ENCODE peak calls at places on chromosomes 6 and 20, in five cellular contexts. One of them, this sample, is unnamed.

GRCh38 chr20:4451487-4451886 is 270.2 kb upstream of the PRND start:
- DNase-seq in activated naive CD8-positive, alpha-beta T cell treated with anti-CD3 and anti-CD28 coated beads for 36 hours: no peak
- DNase-seq in NCI-H1417: no peak
- DNase-seq in BE2C: no peak
- DNase-seq in NCI-H1694 treated with DMSO at 0.1 percent for 48 hours: no peak
- DNase-seq in this sample: no peak

GRCh38 chr6:75526502-75527127 is 33.0 kb upstream of the FILIP1 start:
- DNase-seq in NCI-H1694 treated with DMSO at 0.1 percent for 48 hours: peak
- DNase-seq in NCI-H1417: peak
- DNase-seq in BE2C: peak
- DNase-seq in activated naive CD8-positive, alpha-beta T cell treated with anti-CD3 and anti-CD28 coated beads for 36 hours: peak
- DNase-seq in this sample: peak

GRCh38 chr6:123913858-123914257 is 110.2 kb downstream of the NKAIN2 start:
- DNase-seq in activated naive CD8-positive, alpha-beta T cell treated with anti-CD3 and anti-CD28 coated beads for 36 hours: no peak
- DNase-seq in NCI-H1417: no peak
- DNase-seq in NCI-H1694 treated with DMSO at 0.1 percent for 48 hours: no peak
- DNase-seq in BE2C: no peak
- DNase-seq in this sample: no peak

GRCh38 chr6:149302723-149303122 is 14.8 kb upstream of the TAB2 start:
- DNase-seq in BE2C: no peak
- DNase-seq in activated naive CD8-positive, alpha-beta T cell treated with anti-CD3 and anti-CD28 coated beads for 36 hours: no peak
- DNase-seq in NCI-H1417: no peak
- DNase-seq in NCI-H1694 treated with DMSO at 0.1 percent for 48 hours: no peak
- DNase-seq in this sample: no peak

GRCh38 chr20:32991386-32991785 is 12.8 kb downstream of the SUN5 start:
- DNase-seq in NCI-H1417: no peak
- DNase-seq in NCI-H1694 treated with DMSO at 0.1 percent for 48 hours: no peak
- DNase-seq in BE2C: no peak
- DNase-seq in activated naive CD8-positive, alpha-beta T cell treated with anti-CD3 and anti-CD28 coated beads for 36 hours: no peak
- DNase-seq in this sample: no peak

GRCh38 chr6:140434761-140435160 is 1060.3 kb upstream of the CITED2 start:
- DNase-seq in NCI-H1694 treated with DMSO at 0.1 percent for 48 hours: no peak
- DNase-seq in activated naive CD8-positive, alpha-beta T cell treated with anti-CD3 and anti-CD28 coated beads for 36 hours: no peak
- DNase-seq in BE2C: no peak
- DNase-seq in NCI-H1417: no peak
- DNase-seq in this sample: no peak

GRCh38 chr6:42450314-42451145 is 1.2 kb downstream of the TRERF1 start:
- DNase-seq in activated naive CD8-positive, alpha-beta T cell treated with anti-CD3 and anti-CD28 coated beads for 36 hours: peak
- DNase-seq in BE2C: peak
- DNase-seq in NCI-H1417: peak
- DNase-seq in NCI-H1694 treated with DMSO at 0.1 percent for 48 hours: no peak
- DNase-seq in this sample: peak

GRCh38 chr6:71478834-71479541 is 190.4 kb downstream of the OGFRL1 start:
- DNase-seq in NCI-H1417: no peak
- DNase-seq in activated naive CD8-positive, alpha-beta T cell treated with anti-CD3 and anti-CD28 coated beads for 36 hours: no peak
- DNase-seq in BE2C: no peak
- DNase-seq in NCI-H1694 treated with DMSO at 0.1 percent for 48 hours: no peak
- DNase-seq in this sample: peak

GRCh38 chr6:107120404-107120803 is 5.1 kb upstream of the BEND3 start:
- DNase-seq in NCI-H1417: no peak
- DNase-seq in BE2C: no peak
- DNase-seq in activated naive CD8-positive, alpha-beta T cell treated with anti-CD3 and anti-CD28 coated beads for 36 hours: no peak
- DNase-seq in NCI-H1694 treated with DMSO at 0.1 percent for 48 hours: no peak
- DNase-seq in this sample: no peak

GRCh38 chr6:119110601-119111548 is 32.4 kb upstream of the FAM184A start:
- DNase-seq in NCI-H1417: peak
- DNase-seq in NCI-H1694 treated with DMSO at 0.1 percent for 48 hours: peak
- DNase-seq in activated naive CD8-positive, alpha-beta T cell treated with anti-CD3 and anti-CD28 coated beads for 36 hours: peak
- DNase-seq in BE2C: peak
- DNase-seq in this sample: peak

GRCh38 chr20:10430000-10430466 is 4.0 kb downstream of the MKKS start:
- DNase-seq in BE2C: no peak
- DNase-seq in activated naive CD8-positive, alpha-beta T cell treated with anti-CD3 and anti-CD28 coated beads for 36 hours: no peak
- DNase-seq in NCI-H1694 treated with DMSO at 0.1 percent for 48 hours: no peak
- DNase-seq in NCI-H1417: no peak
- DNase-seq in this sample: peak

GRCh38 chr20:37956099-37956498 is 53.2 kb downstream of the VSTM2L start:
- DNase-seq in NCI-H1694 treated with DMSO at 0.1 percent for 48 hours: peak
- DNase-seq in NCI-H1417: no peak
- DNase-seq in activated naive CD8-positive, alpha-beta T cell treated with anti-CD3 and anti-CD28 coated beads for 36 hours: no peak
- DNase-seq in BE2C: no peak
- DNase-seq in this sample: no peak

GRCh38 chr6:32153252-32153834 is 598 bp upstream of the PPT2 start:
- DNase-seq in NCI-H1694 treated with DMSO at 0.1 percent for 48 hours: no peak
- DNase-seq in BE2C: peak
- DNase-seq in NCI-H1417: peak
- DNase-seq in activated naive CD8-positive, alpha-beta T cell treated with anti-CD3 and anti-CD28 coated beads for 36 hours: peak
- DNase-seq in this sample: no peak

GRCh38 chr20:64069614-64070243 is 6.7 kb downstream of the TCEA2 start:
- DNase-seq in BE2C: peak
- DNase-seq in NCI-H1694 treated with DMSO at 0.1 percent for 48 hours: no peak
- DNase-seq in NCI-H1417: no peak
- DNase-seq in activated naive CD8-positive, alpha-beta T cell treated with anti-CD3 and anti-CD28 coated beads for 36 hours: no peak
- DNase-seq in this sample: no peak

GRCh38 chr6:166470029-166470862 is 87.5 kb upstream of the MPC1 start:
- DNase-seq in NCI-H1694 treated with DMSO at 0.1 percent for 48 hours: no peak
- DNase-seq in BE2C: peak
- DNase-seq in activated naive CD8-positive, alpha-beta T cell treated with anti-CD3 and anti-CD28 coated beads for 36 hours: no peak
- DNase-seq in NCI-H1417: no peak
- DNase-seq in this sample: no peak

GRCh38 chr20:34570859-34571306 is 12.4 kb downstream of the MAP1LC3A start:
- DNase-seq in NCI-H1694 treated with DMSO at 0.1 percent for 48 hours: no peak
- DNase-seq in NCI-H1417: no peak
- DNase-seq in BE2C: no peak
- DNase-seq in activated naive CD8-positive, alpha-beta T cell treated with anti-CD3 and anti-CD28 coated beads for 36 hours: no peak
- DNase-seq in this sample: peak

GRCh38 chr6:7424967-7425807 is 35.6 kb downstream of the RIOK1 start:
- DNase-seq in BE2C: no peak
- DNase-seq in NCI-H1694 treated with DMSO at 0.1 percent for 48 hours: peak
- DNase-seq in NCI-H1417: peak
- DNase-seq in activated naive CD8-positive, alpha-beta T cell treated with anti-CD3 and anti-CD28 coated beads for 36 hours: no peak
- DNase-seq in this sample: no peak

GRCh38 chr6:122049341-122049740 is 350.1 kb upstream of the HSF2 start:
- DNase-seq in BE2C: no peak
- DNase-seq in activated naive CD8-positive, alpha-beta T cell treated with anti-CD3 and anti-CD28 coated beads for 36 hours: no peak
- DNase-seq in NCI-H1694 treated with DMSO at 0.1 percent for 48 hours: no peak
- DNase-seq in NCI-H1417: no peak
- DNase-seq in this sample: no peak

GRCh38 chr6:147077251-147077650 is 127.0 kb upstream of the STXBP5 start:
- DNase-seq in NCI-H1417: no peak
- DNase-seq in activated naive CD8-positive, alpha-beta T cell treated with anti-CD3 and anti-CD28 coated beads for 36 hours: no peak
- DNase-seq in NCI-H1694 treated with DMSO at 0.1 percent for 48 hours: no peak
- DNase-seq in BE2C: no peak
- DNase-seq in this sample: no peak

This sample was measured in MV-4-11.